ENCODE peak calls at places on chromosomes 11 and 22, in nine cellular contexts. T, Q, X, E, Y, J, R, V and U are unnamed samples. For H3K9me3 and H3K4me1, the result is how much of the 10 kb centered on the place peaks cover.

GRCh38 chr11:65432686-65433582 is 10.3 kb downstream of the NEAT1 start:
- DNase-seq in E (no peak), V (no peak), Y (no peak), J (no peak), X (peak), Q (no peak), R (no peak), T (no peak), U (no peak)

GRCh38 chr22:38257650-38258246 is 15.1 kb downstream of the TMEM184B start:
- DNase-seq in X (no peak), E (no peak), R (peak), T (no peak), V (no peak), Q (no peak), J (peak), Y (no peak), U (no peak)

GRCh38 chr11:2233693-2234455 is 36.5 kb downstream of the ASCL2 start:
- DNase-seq in Y (no peak), J (no peak), T (no peak), X (no peak), R (no peak), Q (no peak), E (no peak), V (no peak), U (peak)

GRCh38 chr11:30244255-30244654 is 13.4 kb downstream of the FSHB start:
- DNase-seq in X (peak), Q (no peak), V (no peak), R (no peak), E (no peak), T (no peak), Y (no peak), J (no peak), U (no peak)

GRCh38 chr11:132643239-132643638 is 889.1 kb downstream of the OPCML start:
- DNase-seq in Y (no peak), Q (no peak), E (no peak), T (no peak), X (no peak), R (no peak), J (no peak), V (no peak), U (no peak)

GRCh38 chr11:78547931-78548705 is 26.5 kb downstream of the NARS2 start:
- DNase-seq in J (no peak), Y (no peak), V (no peak), E (no peak), X (no peak), Q (no peak), R (no peak), T (no peak), U (no peak)

GRCh38 chr11:133678211-133678610 is 145.9 kb upstream of the OPCML start:
- DNase-seq in X (no peak), T (no peak), V (no peak), Q (no peak), Y (no peak), J (no peak), R (no peak), E (no peak), U (no peak)

GRCh38 chr11:843818-844692 is 1.4 kb downstream of the TSPAN4 start:
- DNase-seq in Q (peak), X (peak), J (peak), V (no peak), Y (peak), E (peak), R (peak), T (no peak), U (peak)

GRCh38 chr11:15716550-15716949 is 601.8 kb downstream of the INSC start:
- DNase-seq in Y (no peak), E (no peak), V (no peak), T (no peak), Q (no peak), X (peak), R (no peak), J (no peak), U (no peak)

GRCh38 chr11:92776676-92777075 is 192.8 kb upstream of the MTNR1B start:
- DNase-seq in J (no peak), E (no peak), X (no peak), Y (peak), V (no peak), T (no peak), Q (no peak), R (no peak), U (no peak)

GRCh38 chr11:123202723-123203122 is 7.7 kb upstream of the CLMP start:
- DNase-seq in T (no peak), R (no peak), E (no peak), Y (no peak), Q (peak), J (no peak), X (no peak), V (no peak), U (no peak)

GRCh38 chr22:37287550-37287951 is 5.2 kb downstream of the CYTH4 start:
- DNase-seq in Q (no peak), T (no peak), J (no peak), E (no peak), X (no peak), Y (no peak), R (no peak), V (no peak), U (no peak)

GRCh38 chr22:47205081-47205491 is 442.6 kb downstream of the TBC1D22A start:
- DNase-seq in Q (peak), E (no peak), Y (no peak), T (no peak), J (no peak), X (no peak), V (no peak), R (no peak), U (peak)

GRCh38 chr11:126583101-126583500 is 227.6 kb downstream of the ST3GAL4 start:
- DNase-seq in Q (no peak), T (no peak), E (no peak), V (no peak), R (no peak), J (no peak), X (no peak), Y (no peak), U (no peak)

GRCh38 chr11:103662880-103663279 is 373.6 kb upstream of the DDI1 start:
- DNase-seq in R (no peak), Y (no peak), E (no peak), X (peak), Q (no peak), J (no peak), V (no peak), T (no peak), U (no peak)

GRCh38 chr11:110874651-110875050 is 162.4 kb upstream of the ARHGAP20 start:
- DNase-seq in X (no peak), T (no peak), E (no peak), Q (no peak), V (no peak), R (no peak), J (no peak), Y (no peak), U (no peak)

GRCh38 chr11:2898366-2899079 is 12.9 kb upstream of the CDKN1C start:
- DNase-seq in X (peak), V (peak), T (no peak), Q (no peak), J (no peak), Y (peak), R (no peak), E (no peak), U (peak)

GRCh38 chr11:70537576-70538571 is 139.5 kb downstream of the CTTN start:
- DNase-seq in J (no peak), T (no peak), R (no peak), Y (peak), E (peak), V (no peak), Q (no peak), X (no peak), U (no peak)

GRCh38 chr11:30919389-30920172 is 333.4 kb upstream of the MPPED2 start:
- DNase-seq in Y (no peak), V (no peak), Q (no peak), T (no peak), E (no peak), X (peak), J (no peak), R (no peak), U (no peak)

GRCh38 chr11:68938816-68939582 is 35.3 kb downstream of the IGHMBP2 start:
- DNase-seq in X (no peak), E (no peak), T (no peak), Y (no peak), Q (no peak), J (no peak), R (no peak), V (no peak), U (no peak)

GRCh38 chr11:13448876-13449275 is 14.1 kb downstream of the BTBD10 start:
- DNase-seq in Y (no peak), Q (no peak), V (no peak), T (no peak), E (no peak), X (peak), J (no peak), R (peak), U (no peak)

GRCh38 chr22:31753005-31753633 is 700 bp upstream of the DEPDC5 start:
- DNase-seq in V (peak), Q (peak), T (peak), J (peak), Y (peak), R (peak), E (no peak), X (no peak), U (peak)

GRCh38 chr11:35237345-35237744 is 98.4 kb downstream of the CD44 start:
- DNase-seq in E (no peak), T (no peak), J (no peak), Q (no peak), Y (no peak), X (no peak), V (no peak), R (no peak), U (no peak)

GRCh38 chr22:31676700-31677099 is 14.7 kb upstream of the PISD start:
- DNase-seq in X (peak), R (peak), Q (peak), E (peak), T (peak), Y (peak), J (peak), V (peak), U (peak)

GRCh38 chr11:82733444-82734119 is at the start of gene FAM181B:
- DNase-seq in J (peak), T (peak), R (peak), E (no peak), Q (peak), Y (no peak), V (peak), X (no peak), U (no peak)

GRCh38 chr11:57481915-57482781 is 21.8 kb downstream of the RTN4RL2 start:
- DNase-seq in Y (no peak), R (no peak), X (no peak), E (no peak), V (no peak), J (no peak), T (no peak), Q (no peak), U (no peak)

GRCh38 chr11:57116654-57117053 is 65.1 kb upstream of the LRRC55 start:
- DNase-seq in T (peak), Q (peak), Y (no peak), J (peak), E (no peak), V (no peak), R (no peak), X (peak), U (no peak)

GRCh38 chr11:45936655-45937054 is 14.2 kb downstream of the LARGE2 start:
- DNase-seq in E (no peak), Y (no peak), X (no peak), T (no peak), R (no peak), J (no peak), V (no peak), Q (no peak), U (no peak)

GRCh38 chr11:94028436-94028835 is 7.3 kb downstream of the HEPHL1 start:
- DNase-seq in Y (no peak), J (no peak), Q (no peak), E (no peak), V (no peak), T (no peak), X (peak), R (no peak), U (no peak)

GRCh38 chr22:17369553-17370035 is 334 bp downstream of the CECR2 start:
- DNase-seq in V (peak), X (no peak), Q (peak), T (peak), R (peak), Y (peak), J (peak), E (no peak), U (no peak)

GRCh38 chr22:40898850-40899357 is 37.0 kb upstream of the DNAJB7 start:
- DNase-seq in V (no peak), R (no peak), J (peak), Y (no peak), E (no peak), X (peak), T (no peak), Q (no peak), U (no peak)

GRCh38 chr11:3074912-3075589 is 17.8 kb upstream of the CARS1 start:
- DNase-seq in T (no peak), X (no peak), V (no peak), Q (no peak), J (no peak), E (no peak), R (no peak), Y (no peak), U (no peak)

GRCh38 chr22:22093743-22094142 is 111.2 kb upstream of the TOP3B start:
- DNase-seq in Q (no peak), V (no peak), T (no peak), Y (no peak), J (no peak), E (no peak), R (no peak), X (peak), U (no peak)

GRCh38 chr22:40051322-40051721 is 56.6 kb downstream of the FAM83F start:
- DNase-seq in R (no peak), V (no peak), Q (no peak), T (no peak), J (no peak), E (no peak), Y (no peak), X (no peak), U (no peak)

GRCh38 chr11:101583180-101584128 is at the start of gene TRPC6:
- DNase-seq in X (peak), Q (peak), J (no peak), T (no peak), R (peak), V (no peak), Y (peak), E (no peak), U (no peak)

GRCh38 chr22:36979511-36979910 is 39.7 kb downstream of the TST start:
- DNase-seq in X (no peak), J (no peak), T (no peak), Y (no peak), R (no peak), Q (no peak), V (no peak), E (no peak), U (no peak)

GRCh38 chr11:107720305-107720775 is 8.5 kb upstream of the SLN start:
- DNase-seq in R (no peak), Y (no peak), J (no peak), Q (no peak), E (no peak), X (no peak), V (no peak), T (no peak), U (no peak)

GRCh38 chr11:98564233-98564632 is 456.5 kb upstream of the CNTN5 start:
- DNase-seq in J (no peak), R (no peak), V (no peak), E (no peak), Y (no peak), X (no peak), T (no peak), Q (no peak), U (no peak)

DNA sequence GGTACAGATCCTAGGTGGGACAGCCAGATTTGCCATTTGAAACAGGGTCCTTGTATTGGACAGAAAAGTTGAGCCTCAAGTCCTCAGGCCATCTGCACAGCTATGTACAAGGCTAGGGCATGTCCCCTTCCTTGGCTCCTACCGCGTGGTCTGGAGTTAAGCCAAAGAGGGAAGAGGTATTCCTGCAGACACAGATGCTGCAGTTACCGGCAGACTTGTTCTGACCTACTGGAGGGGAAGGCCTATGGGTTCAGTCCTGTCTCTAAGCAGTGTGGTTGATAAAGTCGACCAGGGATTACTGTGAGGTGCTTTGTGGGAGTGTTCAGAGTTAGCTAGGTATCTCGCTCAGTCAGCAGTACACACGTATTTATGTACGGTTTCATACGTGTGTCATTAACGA is 180.6 kb downstream of the ADAMTS15 start:
- DNase-seq in R (no peak), Y (no peak), J (no peak), V (no peak), T (no peak), Q (no peak), X (no peak), E (no peak), U (no peak)
- TF ChIP-seq CTCF in R (no peak), Y (no peak), J (no peak), V (no peak), T (no peak), Q (no peak), X (no peak), E (no peak), U (no peak)

GRCh38 chr11:75114465-75114864 is 17.8 kb upstream of the OR2AT4 start:
- DNase-seq in Y (no peak), Q (no peak), V (no peak), R (no peak), T (no peak), E (no peak), X (no peak), J (no peak), U (no peak)
- H3K9me3 ChIP-seq in Y (under half), Q (under half), V (under half), R (under half), T (under half), E (under half), X (under half), J (under half), U (under half)

GRCh38 chr11:86067230-86068137 is 1.4 kb downstream of the PICALM start:
- DNase-seq in R (no peak), Q (no peak), V (no peak), Y (no peak), T (no peak), J (peak), E (no peak), X (no peak), U (no peak)
- H3K4me1 ChIP-seq in R (under half), Q (under half), V (under half), Y (under half), T (under half), J (under half), E (under half), X (under half), U (under half)

GRCh38 chr11:32566527-32566926 is 17.1 kb upstream of the EIF3M start:
- DNase-seq in Q (no peak), E (no peak), X (no peak), T (no peak), R (no peak), V (no peak), Y (no peak), J (no peak), U (no peak)

GRCh38 chr11:32563600-32563959 is 20.1 kb upstream of the EIF3M start:
- DNase-seq in Q (no peak), T (no peak), Y (no peak), V (no peak), R (peak), J (no peak), X (no peak), E (no peak), U (no peak)

GRCh38 chr11:32555885-32556284 is 27.7 kb upstream of the EIF3M start:
- DNase-seq in R (no peak), T (no peak), V (no peak), Q (no peak), E (no peak), X (no peak), Y (no peak), J (no peak), U (no peak)

GRCh38 chr11:32562839-32563599 is 20.6 kb upstream of the EIF3M start:
- DNase-seq in Q (no peak), J (no peak), T (no peak), V (no peak), E (no peak), X (peak), Y (no peak), R (no peak), U (no peak)

GRCh38 chr11:32561835-32562234 is 21.8 kb upstream of the EIF3M start:
- DNase-seq in J (peak), E (no peak), R (no peak), T (no peak), Q (peak), X (no peak), V (no peak), Y (no peak), U (no peak)
- TF ChIP-seq CTCF in J (no peak), E (no peak), R (no peak), T (peak), Q (peak), X (no peak), V (no peak), Y (no peak), U (no peak)

GRCh38 chr22:26432619-26433311 is 3.7 kb downstream of the ASPHD2 start:
- DNase-seq in J (no peak), X (no peak), T (no peak), Q (no peak), E (no peak), Y (no peak), V (no peak), R (no peak), U (no peak)
- H3K9me3 ChIP-seq in J (under half), X (under half), T (under half), Q (under half), E (under half), Y (under half), V (under half), R (under half), U (under half)

DNA sequence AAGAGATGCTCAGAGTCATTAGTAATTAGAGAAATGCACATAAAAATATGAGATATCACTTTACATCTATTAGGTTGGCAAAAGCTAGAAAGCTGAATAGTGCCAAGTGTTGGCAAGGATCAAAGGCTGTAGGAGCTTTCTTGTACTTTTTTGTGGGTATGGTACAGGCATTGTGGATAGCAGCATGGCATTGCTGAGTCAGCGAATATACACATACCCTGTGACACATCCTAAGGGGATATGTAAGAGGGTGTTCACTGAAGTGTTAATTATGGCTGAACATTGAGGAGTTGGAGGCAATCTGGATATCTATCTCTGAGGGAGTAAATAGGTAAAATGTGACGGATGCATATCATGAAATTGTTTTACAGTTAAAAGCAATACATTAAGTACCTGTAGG is 27.0 kb upstream of the IL18BP start:
- DNase-seq in X (no peak), Y (no peak), Q (no peak), V (no peak), R (no peak), T (no peak), J (no peak), E (no peak), U (no peak)
- H3K4me1 ChIP-seq in X (under half), Y (under half), Q (under half), V (under half), R (under half), T (under half), J (under half), E (under half), U (under half)